ENCODE peak calls at places on chromosomes 3 and 15, in four cellular contexts. P, Z, R and M are unnamed samples.

GRCh38 chr3:146160964-146161724 is at the start of gene PLOD2:
- DNase-seq in P (peak; percentile 54), R (no peak), Z (peak; percentile 92), M (peak; percentile 9)

GRCh38 chr15:73338058-73338457 is 30.7 kb downstream of the HCN4 start:
- DNase-seq in P (no peak), R (no peak), Z (no peak), M (no peak)

GRCh38 chr15:96199111-96199510 is 131.4 kb upstream of the NR2F2 start:
- DNase-seq in R (no peak), Z (no peak), P (no peak), M (no peak)

GRCh38 chr3:169060037-169060436 is 603.5 kb downstream of the MECOM start:
- DNase-seq in Z (no peak), R (no peak), P (no peak), M (no peak)

GRCh38 chr3:188211476-188211875 is 57.5 kb downstream of the LPP start:
- DNase-seq in R (no peak), P (no peak), Z (no peak), M (no peak)

GRCh38 chr3:133444071-133444774 is 44.4 kb downstream of the BFSP2 start:
- DNase-seq in Z (peak; percentile 44), R (no peak), P (no peak), M (no peak)

GRCh38 chr3:21059409-21059808 is 691.6 kb downstream of the ZNF385D start:
- DNase-seq in Z (no peak), P (no peak), R (no peak), M (no peak)

GRCh38 chr3:187750041-187750512 is 4.8 kb upstream of the BCL6 start:
- DNase-seq in R (no peak), Z (peak; percentile 92), P (no peak), M (no peak)

GRCh38 chr3:15541371-15541770 is 19.9 kb upstream of the COLQ start:
- DNase-seq in P (no peak), R (no peak), Z (no peak), M (no peak)

GRCh38 chr3:170584585-170585007 is 1.3 kb downstream of the SLC7A14 start:
- DNase-seq in P (peak; percentile 42), Z (peak; percentile 37), R (no peak), M (peak; percentile 82)

GRCh38 chr3:62604301-62604700 is 231.0 kb upstream of the FEZF2 start:
- DNase-seq in Z (no peak), P (no peak), R (no peak), M (no peak)

GRCh38 chr15:78878356-78878755 is 5.7 kb downstream of the MORF4L1 start:
- DNase-seq in R (no peak), Z (no peak), P (no peak), M (no peak)

GRCh38 chr3:58647661-58648141 is 18.9 kb downstream of the FAM3D start:
- DNase-seq in P (no peak), R (no peak), Z (no peak), M (no peak)

GRCh38 chr3:108292905-108293328 is 3.4 kb upstream of the HHLA2 start:
- DNase-seq in P (no peak), Z (no peak), R (peak; percentile 69), M (no peak)
- H3K27ac ChIP-seq in P (no peak overlapping the region), Z (no peak overlapping the region), R (peak overlapping the region; percentile 48), M (no peak overlapping the region)

GRCh38 chr3:51706021-51706485 is 815 bp upstream of the GRM2 start:
- DNase-seq in R (no peak), Z (no peak), P (peak; percentile 71), M (no peak)

GRCh38 chr3:51705276-51706020 is 1.4 kb upstream of the GRM2 start:
- DNase-seq in P (no peak), Z (no peak), R (no peak), M (no peak)

GRCh38 chr3:51708216-51708845 is 1.5 kb downstream of the GRM2 start:
- DNase-seq in Z (no peak), P (no peak), R (no peak), M (no peak)

GRCh38 chr3:51709004-51709420 is 2.1 kb downstream of the GRM2 start:
- DNase-seq in R (no peak), P (peak; percentile 20), Z (no peak), M (no peak)

DNA sequence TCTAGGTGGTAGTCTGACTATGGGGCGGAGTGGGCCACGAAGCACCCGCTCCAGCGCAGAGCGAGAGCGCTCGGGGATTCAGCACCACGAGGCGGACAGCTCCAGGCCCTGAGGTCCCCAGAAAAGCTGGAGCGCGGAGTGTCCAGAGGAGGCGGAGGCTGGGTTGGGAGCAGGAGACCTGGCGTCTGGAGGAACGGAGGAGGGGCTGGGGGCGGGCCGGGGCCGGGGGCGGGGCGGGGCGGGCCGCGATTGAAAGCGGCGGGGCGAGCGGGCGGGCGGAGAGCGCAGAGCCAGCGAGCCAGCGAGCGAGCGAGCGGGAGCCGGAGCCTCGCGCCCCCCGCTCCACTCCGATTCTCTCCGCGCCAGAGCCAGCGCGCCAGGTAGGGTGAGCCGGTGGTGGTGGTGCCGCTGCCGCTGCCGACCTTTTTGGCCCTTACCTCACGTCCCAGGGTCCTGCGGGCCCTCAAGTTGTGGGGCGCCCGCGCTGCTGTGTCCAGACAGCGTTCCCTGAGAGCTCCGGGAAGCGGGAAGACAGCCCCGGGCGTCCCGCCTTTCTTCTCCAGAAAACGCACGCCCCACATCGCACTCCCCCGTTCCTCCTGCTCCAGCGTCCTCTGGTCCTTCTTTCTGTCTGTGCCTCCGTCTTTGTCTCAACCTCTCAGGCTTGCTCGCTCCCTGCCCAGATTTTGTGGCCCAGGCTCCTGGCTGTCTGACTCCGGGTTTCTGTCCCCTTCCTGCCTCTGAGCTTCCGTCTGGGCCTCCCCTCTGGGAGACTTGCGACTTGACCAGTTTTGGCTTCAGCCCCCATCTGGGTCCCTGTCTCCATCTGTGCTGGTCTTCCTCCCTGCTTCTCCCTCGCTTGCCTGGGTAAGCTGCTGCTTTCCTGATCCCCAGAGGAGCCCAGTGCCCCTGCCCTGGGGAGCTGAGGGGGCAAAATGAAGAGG is at the start of gene GRM2:
- DNase-seq in P (peak; percentile 97), R (no peak), Z (peak; percentile 73), M (peak; percentile 73)
- TF ChIP-seq MAX in P (peak; percentile 34), R (no peak), Z (no peak), M (no peak)

GRCh38 chr3:55333041-55333440 is 154.1 kb downstream of the WNT5A start:
- DNase-seq in Z (no peak), R (no peak), P (no peak), M (no peak)
- TF ChIP-seq FOXM1 in Z (no peak), R (no peak), P (no peak), M (no peak)

DNA sequence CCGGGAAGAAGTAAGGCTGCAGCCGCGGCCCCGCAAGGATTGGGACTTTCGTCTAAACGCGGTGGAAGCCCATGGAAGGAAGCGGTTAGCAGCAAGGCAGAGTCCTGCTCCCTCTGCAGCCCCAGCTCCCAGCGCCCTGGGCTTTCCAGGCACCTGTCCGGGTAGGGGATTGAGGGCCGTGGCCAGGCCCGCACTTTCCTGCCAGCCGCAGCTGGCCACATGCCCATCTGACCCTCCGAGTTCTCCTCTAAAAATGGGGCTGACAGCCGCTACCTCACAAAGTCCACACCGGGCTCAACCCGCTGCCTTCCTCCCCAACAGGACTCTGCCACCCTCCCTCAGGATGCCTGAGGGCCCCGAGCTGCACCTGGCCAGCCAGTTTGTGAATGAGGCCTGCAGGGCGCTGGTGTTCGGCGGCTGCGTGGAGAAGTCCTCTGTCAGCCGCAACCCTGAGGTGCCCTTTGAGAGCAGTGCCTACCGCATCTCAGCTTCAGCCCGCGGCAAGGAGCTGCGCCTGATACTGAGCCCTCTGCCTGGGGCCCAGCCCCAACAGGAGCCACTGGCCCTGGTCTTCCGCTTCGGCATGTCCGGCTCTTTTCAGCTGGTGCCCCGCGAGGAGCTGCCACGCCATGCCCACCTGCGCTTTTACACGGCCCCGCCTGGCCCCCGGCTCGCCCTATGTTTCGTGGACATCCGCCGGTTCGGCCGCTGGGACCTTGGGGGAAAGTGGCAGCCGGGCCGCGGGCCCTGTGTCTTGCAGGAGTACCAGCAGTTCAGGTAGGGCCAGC is 1.9 kb downstream of the NEIL1 start:
- DNase-seq in Z (no peak), P (peak; percentile 79), R (no peak), M (no peak)
- H3K27ac ChIP-seq in Z (peak overlapping the region; percentile 47), P (no peak overlapping the region), R (no peak overlapping the region), M (no peak overlapping the region)